ENCODE peak calls at places on chromosomes 4 and X, in nine cellular contexts. One of them, this sample, is unnamed.

GRCh38 chr4:122458625-122459024 is 2.1 kb upstream of the IL2 start:
- DNase-seq in tibial nerve: no peak
- DNase-seq in left ventricle myocardium inferior: no peak
- DNase-seq in tibial artery: no peak
- DNase-seq in naive thymus-derived CD4-positive, alpha-beta T cell: no peak
- DNase-seq in vagina: no peak
- DNase-seq in Panc1: peak; percentile 2
- DNase-seq in CD8-positive, alpha-beta memory T cell: peak; percentile 6
- DNase-seq in GM23248: peak; percentile 67
- DNase-seq in this sample: no peak

GRCh38 chr4:156237192-156237591 is 283.5 kb upstream of the CTSO start:
- DNase-seq in GM23248: no peak
- DNase-seq in tibial nerve: no peak
- DNase-seq in CD8-positive, alpha-beta memory T cell: no peak
- DNase-seq in tibial artery: no peak
- DNase-seq in vagina: no peak
- DNase-seq in left ventricle myocardium inferior: no peak
- DNase-seq in Panc1: no peak
- DNase-seq in naive thymus-derived CD4-positive, alpha-beta T cell: no peak
- DNase-seq in this sample: no peak

GRCh38 chr4:77911842-77912450 is 49.3 kb downstream of the MRPL1 start:
- DNase-seq in tibial nerve: no peak
- DNase-seq in Panc1: no peak
- DNase-seq in left ventricle myocardium inferior: no peak
- DNase-seq in naive thymus-derived CD4-positive, alpha-beta T cell: no peak
- DNase-seq in vagina: no peak
- DNase-seq in CD8-positive, alpha-beta memory T cell: no peak
- DNase-seq in GM23248: peak; percentile 17
- DNase-seq in tibial artery: no peak
- DNase-seq in this sample: no peak

GRCh38 chr4:20676773-20677172 is 23.5 kb upstream of the PACRGL start:
- DNase-seq in tibial nerve: no peak
- DNase-seq in left ventricle myocardium inferior: no peak
- DNase-seq in naive thymus-derived CD4-positive, alpha-beta T cell: no peak
- DNase-seq in tibial artery: no peak
- DNase-seq in vagina: no peak
- DNase-seq in GM23248: no peak
- DNase-seq in CD8-positive, alpha-beta memory T cell: no peak
- DNase-seq in Panc1: no peak
- DNase-seq in this sample: no peak

GRCh38 chr4:1058198-1058996 is 47.0 kb downstream of the FGFRL1 start:
- DNase-seq in tibial nerve: no peak
- DNase-seq in Panc1: no peak
- DNase-seq in vagina: no peak
- DNase-seq in GM23248: no peak
- DNase-seq in CD8-positive, alpha-beta memory T cell: no peak
- DNase-seq in naive thymus-derived CD4-positive, alpha-beta T cell: no peak
- DNase-seq in tibial artery: no peak
- DNase-seq in left ventricle myocardium inferior: no peak
- DNase-seq in this sample: peak; percentile 51

GRCh38 chr4:170139764-170140163 is 50.0 kb upstream of the AADAT start:
- DNase-seq in left ventricle myocardium inferior: no peak
- DNase-seq in tibial nerve: no peak
- DNase-seq in tibial artery: no peak
- DNase-seq in naive thymus-derived CD4-positive, alpha-beta T cell: no peak
- DNase-seq in GM23248: peak; percentile 66
- DNase-seq in vagina: no peak
- DNase-seq in Panc1: no peak
- DNase-seq in CD8-positive, alpha-beta memory T cell: no peak
- DNase-seq in this sample: no peak

GRCh38 chr4:165361804-165362203 is 17.0 kb upstream of the CPE start:
- DNase-seq in GM23248: no peak
- DNase-seq in left ventricle myocardium inferior: no peak
- DNase-seq in CD8-positive, alpha-beta memory T cell: no peak
- DNase-seq in vagina: no peak
- DNase-seq in Panc1: no peak
- DNase-seq in tibial nerve: no peak
- DNase-seq in tibial artery: no peak
- DNase-seq in naive thymus-derived CD4-positive, alpha-beta T cell: no peak
- DNase-seq in this sample: no peak

GRCh38 chr4:152735302-152735917 is 44.1 kb downstream of the TIGD4 start:
- DNase-seq in tibial artery: no peak
- DNase-seq in Panc1: no peak
- DNase-seq in vagina: no peak
- DNase-seq in left ventricle myocardium inferior: no peak
- DNase-seq in GM23248: peak; percentile 56
- DNase-seq in tibial nerve: no peak
- DNase-seq in naive thymus-derived CD4-positive, alpha-beta T cell: peak; percentile 2
- DNase-seq in CD8-positive, alpha-beta memory T cell: no peak
- DNase-seq in this sample: no peak

GRCh38 chr4:81392164-81392563 is 79.5 kb downstream of the RASGEF1B start:
- DNase-seq in vagina: no peak
- DNase-seq in left ventricle myocardium inferior: no peak
- DNase-seq in Panc1: no peak
- DNase-seq in CD8-positive, alpha-beta memory T cell: no peak
- DNase-seq in tibial artery: no peak
- DNase-seq in naive thymus-derived CD4-positive, alpha-beta T cell: peak; percentile 49
- DNase-seq in GM23248: no peak
- DNase-seq in tibial nerve: no peak
- DNase-seq in this sample: no peak

GRCh38 chrX:144946696-144947095 is 300.6 kb upstream of the SPANXN1 start:
- DNase-seq in CD8-positive, alpha-beta memory T cell: no peak
- DNase-seq in tibial artery: no peak
- DNase-seq in left ventricle myocardium inferior: no peak
- DNase-seq in naive thymus-derived CD4-positive, alpha-beta T cell: no peak
- DNase-seq in Panc1: no peak
- DNase-seq in GM23248: no peak
- DNase-seq in tibial nerve: no peak
- DNase-seq in vagina: no peak
- DNase-seq in this sample: no peak

GRCh38 chr4:22029803-22030202 is 81.2 kb upstream of the KCNIP4 start:
- DNase-seq in naive thymus-derived CD4-positive, alpha-beta T cell: no peak
- DNase-seq in CD8-positive, alpha-beta memory T cell: no peak
- DNase-seq in Panc1: no peak
- DNase-seq in tibial artery: no peak
- DNase-seq in vagina: no peak
- DNase-seq in tibial nerve: no peak
- DNase-seq in GM23248: no peak
- DNase-seq in left ventricle myocardium inferior: no peak
- DNase-seq in this sample: no peak

GRCh38 chrX:150522494-150522893 is 45.9 kb upstream of the MTM1 start:
- DNase-seq in CD8-positive, alpha-beta memory T cell: no peak
- DNase-seq in Panc1: no peak
- DNase-seq in vagina: no peak
- DNase-seq in GM23248: no peak
- DNase-seq in tibial nerve: no peak
- DNase-seq in left ventricle myocardium inferior: no peak
- DNase-seq in tibial artery: no peak
- DNase-seq in naive thymus-derived CD4-positive, alpha-beta T cell: no peak
- DNase-seq in this sample: no peak

GRCh38 chrX:16882188-16882587 is 12.0 kb upstream of the RBBP7 start:
- DNase-seq in naive thymus-derived CD4-positive, alpha-beta T cell: no peak
- DNase-seq in vagina: no peak
- DNase-seq in tibial artery: peak; percentile 21
- DNase-seq in CD8-positive, alpha-beta memory T cell: no peak
- DNase-seq in GM23248: peak; percentile 47
- DNase-seq in Panc1: no peak
- DNase-seq in left ventricle myocardium inferior: peak; percentile 18
- DNase-seq in tibial nerve: no peak
- DNase-seq in this sample: no peak

GRCh38 chrX:30995705-30996104 is 76.1 kb downstream of the FTHL17 start:
- DNase-seq in GM23248: no peak
- DNase-seq in naive thymus-derived CD4-positive, alpha-beta T cell: no peak
- DNase-seq in Panc1: no peak
- DNase-seq in CD8-positive, alpha-beta memory T cell: no peak
- DNase-seq in tibial artery: no peak
- DNase-seq in vagina: no peak
- DNase-seq in left ventricle myocardium inferior: no peak
- DNase-seq in tibial nerve: no peak
- DNase-seq in this sample: no peak

GRCh38 chrX:132271330-132271729 is 52.1 kb upstream of the RAP2C start:
- DNase-seq in Panc1: no peak
- DNase-seq in tibial artery: peak; percentile 20
- DNase-seq in tibial nerve: no peak
- DNase-seq in naive thymus-derived CD4-positive, alpha-beta T cell: no peak
- DNase-seq in CD8-positive, alpha-beta memory T cell: no peak
- DNase-seq in vagina: no peak
- DNase-seq in left ventricle myocardium inferior: no peak
- DNase-seq in GM23248: peak; percentile 56
- DNase-seq in this sample: no peak

GRCh38 chr4:114598191-114599121 is at the start of gene UGT8:
- DNase-seq in vagina: no peak
- DNase-seq in naive thymus-derived CD4-positive, alpha-beta T cell: no peak
- DNase-seq in left ventricle myocardium inferior: peak; percentile 18
- DNase-seq in CD8-positive, alpha-beta memory T cell: no peak
- DNase-seq in GM23248: peak; percentile 44
- DNase-seq in tibial nerve: peak; percentile 16
- DNase-seq in tibial artery: no peak
- DNase-seq in Panc1: no peak
- DNase-seq in this sample: peak; percentile 64

GRCh38 chr4:71260544-71260943 is 78.3 kb upstream of the SLC4A4 start:
- DNase-seq in Panc1: no peak
- DNase-seq in vagina: no peak
- DNase-seq in GM23248: no peak
- DNase-seq in tibial artery: no peak
- DNase-seq in left ventricle myocardium inferior: no peak
- DNase-seq in tibial nerve: no peak
- DNase-seq in naive thymus-derived CD4-positive, alpha-beta T cell: no peak
- DNase-seq in CD8-positive, alpha-beta memory T cell: no peak
- DNase-seq in this sample: no peak
- H3K27ac ChIP-seq in Panc1: no peak overlapping the region
- H3K27ac ChIP-seq in vagina: no peak overlapping the region
- H3K27ac ChIP-seq in GM23248: no peak overlapping the region
- H3K27ac ChIP-seq in tibial artery: peak overlapping the region; percentile 53
- H3K27ac ChIP-seq in left ventricle myocardium inferior: peak overlapping the region; percentile 88
- H3K27ac ChIP-seq in tibial nerve: peak overlapping the region; percentile 79
- H3K27ac ChIP-seq in naive thymus-derived CD4-positive, alpha-beta T cell: no peak overlapping the region
- H3K27ac ChIP-seq in CD8-positive, alpha-beta memory T cell: no peak overlapping the region
- H3K27ac ChIP-seq in this sample: no peak overlapping the region

GRCh38 chrX:47210661-47211425 is 7.6 kb upstream of the CDK16 start:
- DNase-seq in vagina: no peak
- DNase-seq in left ventricle myocardium inferior: no peak
- DNase-seq in tibial nerve: no peak
- DNase-seq in GM23248: no peak
- DNase-seq in naive thymus-derived CD4-positive, alpha-beta T cell: no peak
- DNase-seq in Panc1: no peak
- DNase-seq in tibial artery: no peak
- DNase-seq in CD8-positive, alpha-beta memory T cell: no peak
- DNase-seq in this sample: no peak
- H3K36me3 ChIP-seq in vagina: peaks cover 7% of the 10 kb centered on the region
- H3K36me3 ChIP-seq in left ventricle myocardium inferior: peaks cover 84% of the 10 kb centered on the region
- H3K36me3 ChIP-seq in tibial nerve: peaks cover 98% of the 10 kb centered on the region
- H3K36me3 ChIP-seq in GM23248: peaks cover 19% of the 10 kb centered on the region
- H3K36me3 ChIP-seq in naive thymus-derived CD4-positive, alpha-beta T cell: peaks cover 16% of the 10 kb centered on the region
- H3K36me3 ChIP-seq in Panc1: peaks cover 19% of the 10 kb centered on the region
- H3K36me3 ChIP-seq in tibial artery: peaks cover 100% of the 10 kb centered on the region
- H3K36me3 ChIP-seq in CD8-positive, alpha-beta memory T cell: peaks cover 59% of the 10 kb centered on the region
- H3K36me3 ChIP-seq in this sample: peaks cover 98% of the 10 kb centered on the region

DNA sequence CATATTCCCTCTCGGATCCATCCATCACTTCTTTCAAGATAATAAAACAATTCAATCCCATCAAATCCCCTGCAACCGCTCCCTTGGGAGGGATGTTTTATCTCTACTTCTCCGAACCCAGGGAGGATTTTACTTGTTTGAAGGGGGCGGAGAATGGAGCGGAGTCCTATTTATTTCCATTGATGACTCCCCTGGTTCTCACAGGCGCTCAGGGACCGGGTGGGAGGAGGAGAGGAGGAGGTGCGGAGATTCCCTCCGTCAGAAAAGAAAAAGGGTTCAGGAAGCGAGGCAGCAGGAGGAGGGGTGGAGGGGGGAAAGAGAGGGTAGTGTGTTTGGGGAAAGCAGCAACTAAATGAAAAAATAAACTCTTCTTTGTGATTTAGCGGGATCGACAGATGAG is 2.1 kb downstream of the NDNF start:
- DNase-seq in vagina: no peak
- DNase-seq in GM23248: peak; percentile 45
- DNase-seq in tibial artery: peak; percentile 39
- DNase-seq in CD8-positive, alpha-beta memory T cell: no peak
- DNase-seq in Panc1: no peak
- DNase-seq in naive thymus-derived CD4-positive, alpha-beta T cell: no peak
- DNase-seq in tibial nerve: no peak
- DNase-seq in left ventricle myocardium inferior: no peak
- DNase-seq in this sample: no peak
- H3K4me3 ChIP-seq in vagina: no peak overlapping the region
- H3K4me3 ChIP-seq in GM23248: peak overlapping the region; percentile 84
- H3K4me3 ChIP-seq in tibial artery: peak overlapping the region; percentile 59
- H3K4me3 ChIP-seq in CD8-positive, alpha-beta memory T cell: no peak overlapping the region
- H3K4me3 ChIP-seq in Panc1: no peak overlapping the region
- H3K4me3 ChIP-seq in naive thymus-derived CD4-positive, alpha-beta T cell: no peak overlapping the region
- H3K4me3 ChIP-seq in tibial nerve: peak overlapping the region; percentile 61
- H3K4me3 ChIP-seq in left ventricle myocardium inferior: peak overlapping the region; percentile 80
- H3K4me3 ChIP-seq in this sample: peak overlapping the region; percentile 86

GRCh38 chr4:141346144-141346543 is 125.4 kb downstream of the ZNF330 start:
- DNase-seq in left ventricle myocardium inferior: no peak
- DNase-seq in GM23248: peak; percentile 83
- DNase-seq in naive thymus-derived CD4-positive, alpha-beta T cell: no peak
- DNase-seq in tibial nerve: no peak
- DNase-seq in Panc1: no peak
- DNase-seq in vagina: no peak
- DNase-seq in CD8-positive, alpha-beta memory T cell: no peak
- DNase-seq in tibial artery: no peak
- DNase-seq in this sample: no peak

GRCh38 chr4:141352328-141352727 is 131.6 kb downstream of the ZNF330 start:
- DNase-seq in tibial nerve: no peak
- DNase-seq in Panc1: no peak
- DNase-seq in left ventricle myocardium inferior: no peak
- DNase-seq in CD8-positive, alpha-beta memory T cell: no peak
- DNase-seq in GM23248: no peak
- DNase-seq in tibial artery: no peak
- DNase-seq in vagina: no peak
- DNase-seq in naive thymus-derived CD4-positive, alpha-beta T cell: no peak
- DNase-seq in this sample: no peak

GRCh38 chr4:141350122-141350904 is 129.6 kb downstream of the ZNF330 start:
- DNase-seq in tibial nerve: no peak
- DNase-seq in GM23248: peak; percentile 88
- DNase-seq in Panc1: no peak
- DNase-seq in naive thymus-derived CD4-positive, alpha-beta T cell: no peak
- DNase-seq in tibial artery: no peak
- DNase-seq in left ventricle myocardium inferior: no peak
- DNase-seq in CD8-positive, alpha-beta memory T cell: no peak
- DNase-seq in vagina: no peak
- DNase-seq in this sample: no peak

GRCh38 chr4:141347738-141348524 is 127.2 kb downstream of the ZNF330 start:
- DNase-seq in GM23248: peak; percentile 20
- DNase-seq in CD8-positive, alpha-beta memory T cell: no peak
- DNase-seq in Panc1: no peak
- DNase-seq in naive thymus-derived CD4-positive, alpha-beta T cell: no peak
- DNase-seq in left ventricle myocardium inferior: no peak
- DNase-seq in tibial artery: no peak
- DNase-seq in vagina: no peak
- DNase-seq in tibial nerve: no peak
- DNase-seq in this sample: no peak

DNA sequence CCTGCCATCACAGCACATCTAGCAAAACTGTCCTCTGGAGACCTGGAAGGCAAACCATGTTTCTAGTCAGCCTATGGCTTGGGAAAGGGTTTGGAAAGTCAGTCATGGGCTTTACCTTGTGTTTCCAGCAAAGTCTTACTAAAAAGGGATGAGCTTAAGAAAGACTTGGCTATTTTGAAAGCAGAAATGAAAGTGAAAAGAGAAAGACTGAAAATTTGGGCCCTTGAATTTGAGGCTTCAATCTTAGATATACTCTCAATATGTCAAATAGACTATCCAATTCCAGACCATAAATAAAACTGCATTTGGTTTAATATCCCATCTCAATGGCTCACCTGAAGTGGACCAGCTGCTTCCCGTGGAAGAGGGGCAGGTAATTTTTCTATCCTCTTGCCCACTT is 127.9 kb downstream of the ZNF330 start:
- DNase-seq in GM23248: no peak
- DNase-seq in vagina: no peak
- DNase-seq in tibial artery: no peak
- DNase-seq in tibial nerve: no peak
- DNase-seq in left ventricle myocardium inferior: no peak
- DNase-seq in CD8-positive, alpha-beta memory T cell: no peak
- DNase-seq in Panc1: no peak
- DNase-seq in naive thymus-derived CD4-positive, alpha-beta T cell: no peak
- DNase-seq in this sample: no peak
- H3K27ac ChIP-seq in GM23248: no peak overlapping the region
- H3K27ac ChIP-seq in vagina: no peak overlapping the region
- H3K27ac ChIP-seq in tibial artery: no peak overlapping the region
- H3K27ac ChIP-seq in tibial nerve: peak overlapping the region; percentile 57
- H3K27ac ChIP-seq in left ventricle myocardium inferior: no peak overlapping the region
- H3K27ac ChIP-seq in CD8-positive, alpha-beta memory T cell: no peak overlapping the region
- H3K27ac ChIP-seq in Panc1: no peak overlapping the region
- H3K27ac ChIP-seq in naive thymus-derived CD4-positive, alpha-beta T cell: no peak overlapping the region
- H3K27ac ChIP-seq in this sample: peak overlapping the region; percentile 43

This sample was measured in ascending aorta.